ENCODE peak calls at places on chromosomes 7 and 10, in seven cellular contexts. B, V, L, A, M, Z and W are unnamed samples.

GRCh38 chr7:142414915-142415314 is 157.1 kb upstream of the PRSS58 start:
- DNase-seq in B (no peak), M (no peak), L (no peak), Z (no peak), A (no peak), V (no peak), W (no peak)

GRCh38 chr10:113385021-113385975 is 167.6 kb upstream of the HABP2 start:
- DNase-seq in M (no peak), L (peak; percentile 65), Z (peak; percentile 83), A (peak; percentile 94), V (peak; percentile 85), B (peak; percentile 77), W (peak; percentile 94)

GRCh38 chr10:74921744-74922143 is 95.3 kb downstream of the KAT6B start:
- DNase-seq in A (peak; percentile 81), V (peak; percentile 12), Z (no peak), B (peak; percentile 40), M (no peak), L (peak; percentile 23), W (no peak)

GRCh38 chr7:141158562-141158961 is 84.7 kb downstream of the TMEM178B start:
- DNase-seq in B (peak; percentile 100), L (peak; percentile 99), Z (peak; percentile 50), M (peak; percentile 34), A (no peak), V (peak; percentile 94), W (peak; percentile 81)

GRCh38 chr7:101172005-101172853 is 6.9 kb upstream of the VGF start:
- DNase-seq in A (peak; percentile 62), M (no peak), Z (peak; percentile 69), L (no peak), V (no peak), B (no peak), W (no peak)

GRCh38 chr10:111128331-111129167 is 51.7 kb downstream of the ADRA2A start:
- DNase-seq in Z (peak; percentile 52), M (no peak), A (no peak), V (peak; percentile 12), B (peak; percentile 49), L (peak; percentile 19), W (peak; percentile 87)

GRCh38 chr10:47137311-47137851 is 162.6 kb upstream of the GDF10 start:
- DNase-seq in Z (no peak), V (peak; percentile 96), A (no peak), B (peak; percentile 93), M (no peak), L (peak; percentile 91), W (peak; percentile 90)

GRCh38 chr10:5948999-5949759 is 28.2 kb downstream of the IL15RA start:
- DNase-seq in L (peak; percentile 37), B (peak; percentile 54), Z (peak; percentile 76), A (peak; percentile 71), V (peak; percentile 71), M (no peak), W (peak; percentile 76)

GRCh38 chr10:5861269-5862031 is 28.2 kb downstream of the ANKRD16 start:
- DNase-seq in A (no peak), Z (no peak), M (no peak), L (peak; percentile 87), B (peak; percentile 90), V (peak; percentile 92), W (peak; percentile 93)

GRCh38 chr7:29120955-29121354 is 25.4 kb downstream of the CPVL start:
- DNase-seq in L (no peak), B (no peak), M (no peak), A (no peak), Z (no peak), V (no peak), W (no peak)

GRCh38 chr7:146116452-146117219 is at the start of gene CNTNAP2:
- DNase-seq in V (no peak), L (peak; percentile 18), M (no peak), A (peak; percentile 85), B (peak; percentile 35), Z (peak; percentile 81), W (peak; percentile 10)

GRCh38 chr7:98562336-98563182 is 54.5 kb upstream of the NPTX2 start:
- DNase-seq in V (no peak), B (peak; percentile 19), L (peak; percentile 8), A (no peak), M (no peak), Z (no peak), W (no peak)

GRCh38 chr7:151679868-151680534 is 160.3 kb upstream of the RHEB start:
- DNase-seq in M (no peak), Z (no peak), B (no peak), L (no peak), A (no peak), V (no peak), W (no peak)

GRCh38 chr10:126667568-126667967 is 2.9 kb downstream of the C10orf90 start:
- DNase-seq in L (no peak), Z (no peak), A (no peak), V (no peak), M (no peak), B (no peak), W (no peak)

GRCh38 chr10:57341294-57341693 is 926.4 kb downstream of the IPMK start:
- DNase-seq in A (no peak), M (no peak), L (no peak), V (no peak), Z (no peak), B (no peak), W (no peak)

GRCh38 chr10:111856631-111857030 is 326.9 kb downstream of the GPAM start:
- DNase-seq in M (no peak), Z (no peak), V (no peak), B (no peak), A (peak; percentile 27), L (no peak), W (peak; percentile 69)

GRCh38 chr10:69180525-69181204 is 631 bp downstream of the SUPV3L1 start:
- DNase-seq in Z (no peak), L (peak; percentile 17), V (peak; percentile 32), M (no peak), B (peak; percentile 37), A (peak; percentile 43), W (peak; percentile 81)

GRCh38 chr7:141480953-141481352 is 70.3 kb upstream of the AGK start:
- DNase-seq in B (no peak), M (no peak), L (no peak), A (no peak), V (no peak), Z (no peak), W (no peak)

GRCh38 chr10:86313621-86314041 is 53.0 kb downstream of the GRID1 start:
- DNase-seq in M (no peak), L (no peak), Z (peak; percentile 18), V (no peak), A (no peak), B (no peak), W (no peak)

DNA sequence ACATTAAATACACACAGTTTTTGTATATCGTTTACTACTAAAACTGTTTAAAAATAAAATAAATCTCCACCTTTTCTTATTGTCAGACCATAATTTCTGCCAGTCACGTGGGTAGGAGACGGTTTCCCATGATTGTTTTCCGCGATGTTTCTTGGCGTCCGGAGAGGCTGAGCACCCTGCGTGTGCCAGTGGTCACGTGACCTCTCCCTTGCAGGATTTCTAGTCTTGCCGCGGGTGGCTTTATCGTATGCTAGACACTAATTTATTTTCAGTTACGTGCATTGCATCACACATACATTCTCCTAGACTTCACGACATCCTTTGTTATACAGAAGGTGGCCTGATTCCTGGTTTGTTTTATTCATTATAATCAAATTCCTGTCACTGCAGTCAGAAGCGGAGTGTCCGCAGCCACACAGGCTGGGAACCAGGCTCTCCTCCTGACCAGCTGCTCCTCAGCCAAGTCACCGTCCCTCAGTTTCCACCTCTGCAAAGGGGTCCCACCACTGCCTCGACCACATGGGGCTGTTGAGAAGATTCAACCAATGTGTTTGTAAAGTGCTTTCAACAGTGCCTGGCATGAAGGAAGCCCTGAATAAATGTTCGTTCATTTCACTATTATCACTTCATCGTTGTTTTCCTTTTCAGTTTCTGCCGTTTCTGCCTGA is 203.2 kb upstream of the PPP2R2D start:
- DNase-seq in V (no peak), A (no peak), Z (peak; percentile 12), M (no peak), L (no peak), B (no peak), W (peak; percentile 12)
- H3K27ac ChIP-seq in V (no peak overlapping the region), A (no peak overlapping the region), Z (no peak overlapping the region), M (no peak overlapping the region), L (no peak overlapping the region), B (no peak overlapping the region), W (no peak overlapping the region)

GRCh38 chr7:94741179-94741578 is 85.2 kb upstream of the SGCE start:
- DNase-seq in Z (no peak), M (no peak), A (no peak), L (no peak), B (no peak), V (no peak), W (no peak)
- H3K9ac ChIP-seq in Z (no peak overlapping the region), M (no peak overlapping the region), A (no peak overlapping the region), L (no peak overlapping the region), B (no peak overlapping the region), V (no peak overlapping the region), W (no peak overlapping the region)

DNA sequence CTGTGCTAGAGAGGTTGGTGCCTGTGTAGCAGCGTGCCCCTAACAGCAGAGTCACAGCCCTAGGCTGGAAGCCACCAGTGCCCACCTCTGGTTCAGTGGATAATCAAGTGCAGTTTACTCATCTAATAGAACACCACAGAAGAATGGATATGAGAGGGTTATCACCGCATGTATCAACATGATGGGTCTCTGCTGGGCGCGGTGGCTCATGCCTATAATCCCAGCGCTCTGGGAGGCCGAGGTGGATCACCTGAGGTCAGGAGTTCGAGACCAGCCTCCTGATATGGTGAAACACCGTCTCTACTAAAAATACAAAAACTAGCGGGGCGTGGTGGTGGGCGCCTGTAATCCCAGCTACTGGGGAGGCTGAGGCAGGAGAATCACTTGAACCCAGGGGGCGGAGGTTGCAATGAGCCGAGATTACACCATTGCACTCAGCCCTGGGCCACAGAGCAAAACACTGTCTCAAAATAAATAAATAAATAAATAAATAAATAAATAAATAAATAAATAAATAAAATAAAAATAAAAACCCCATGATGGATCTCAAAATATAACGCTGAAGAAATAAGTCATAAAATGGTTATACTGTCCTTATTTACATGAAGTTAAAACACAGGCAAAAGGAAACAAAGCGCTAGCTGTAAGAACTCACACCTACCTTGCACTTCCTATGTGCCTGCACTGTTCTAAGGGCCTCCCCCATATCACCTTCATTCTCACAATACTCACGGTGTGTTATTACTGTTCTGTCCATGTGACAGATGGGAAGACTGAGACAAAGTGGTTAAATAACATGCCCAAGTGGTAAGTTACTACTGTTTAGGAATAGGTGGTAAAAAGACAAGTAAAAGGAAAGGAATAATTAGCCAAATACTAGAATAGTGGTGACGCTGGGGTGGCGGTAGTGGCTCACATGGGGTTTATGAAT is 70.9 kb downstream of the AMZ1 start:
- DNase-seq in M (peak; percentile 35), V (no peak), A (no peak), Z (no peak), B (no peak), L (no peak), W (no peak)
- H2AFZ ChIP-seq in M (peak overlapping the region; percentile 43), V (peak overlapping the region; percentile 36), A (no peak overlapping the region), Z (no peak overlapping the region), B (no peak overlapping the region), L (no peak overlapping the region), W (no peak overlapping the region)

GRCh38 chr10:103789141-103789540 is 66.2 kb downstream of the SH3PXD2A start:
- DNase-seq in L (no peak), A (no peak), M (no peak), B (no peak), V (no peak), Z (no peak), W (no peak)

GRCh38 chr10:103789771-103790201 is 65.6 kb downstream of the SH3PXD2A start:
- DNase-seq in B (no peak), M (no peak), A (no peak), L (no peak), Z (no peak), V (no peak), W (no peak)

GRCh38 chr10:103791291-103791690 is 64.1 kb downstream of the SH3PXD2A start:
- DNase-seq in Z (no peak), V (no peak), M (no peak), B (no peak), A (no peak), L (no peak), W (no peak)

GRCh38 chr10:103791858-103792257 is 63.5 kb downstream of the SH3PXD2A start:
- DNase-seq in L (no peak), M (no peak), V (no peak), A (no peak), B (no peak), Z (no peak), W (no peak)

GRCh38 chr10:103790580-103790979 is 64.8 kb downstream of the SH3PXD2A start:
- DNase-seq in L (no peak), V (no peak), Z (no peak), A (no peak), B (no peak), M (no peak), W (no peak)
- H3K27ac ChIP-seq in L (no peak overlapping the region), V (no peak overlapping the region), Z (no peak overlapping the region), A (no peak overlapping the region), B (no peak overlapping the region), M (no peak overlapping the region), W (no peak overlapping the region)